ENCODE peak calls at places on chromosomes 11 and 22, in five cellular contexts. X, E, L, B and R are unnamed samples. For H3K36me3, the result is how much of the 10 kb centered on the place peaks cover.

GRCh38 chr22:20852076-20852475 is 6.5 kb downstream of the PI4KA start:
- DNase-seq in X (no peak), E (no peak), L (no peak), B (no peak), R (no peak)

GRCh38 chr11:125202977-125203376 is 38.4 kb downstream of the PKNOX2 start:
- DNase-seq in X (no peak), E (no peak), L (no peak), B (no peak), R (no peak)

GRCh38 chr11:16744128-16744725 is 5.8 kb downstream of the C11orf58 start:
- DNase-seq in X (no peak), E (no peak), L (no peak), B (no peak), R (no peak)

GRCh38 chr22:39349967-39350802 is at the start of gene SYNGR1:
- DNase-seq in X (no peak), E (no peak), L (no peak), B (no peak), R (no peak)

GRCh38 chr11:68296344-68297051 is 15.9 kb upstream of the LRP5 start:
- DNase-seq in X (no peak), E (no peak), L (no peak), B (peak), R (no peak)

GRCh38 chr11:107705027-107705426 is 6.8 kb downstream of the SLN start:
- DNase-seq in X (peak), E (no peak), L (peak), B (no peak), R (peak)

GRCh38 chr11:46710821-46711269 is 8.2 kb upstream of the F2 start:
- DNase-seq in X (peak), E (peak), L (no peak), B (peak), R (peak)

GRCh38 chr11:69123593-69124545 is 31.9 kb upstream of the SMIM38 start:
- DNase-seq in X (no peak), E (no peak), L (no peak), B (no peak), R (no peak)

GRCh38 chr11:16989554-16989953 is 24.7 kb downstream of the PLEKHA7 start:
- DNase-seq in X (no peak), E (no peak), L (no peak), B (no peak), R (no peak)

GRCh38 chr11:105588001-105588400 is 21.9 kb upstream of the GRIA4 start:
- DNase-seq in X (peak), E (no peak), L (no peak), B (no peak), R (peak)

GRCh38 chr22:22940961-22941605 is 53.5 kb downstream of the IGLL5 start:
- DNase-seq in X (no peak), E (no peak), L (no peak), B (no peak), R (no peak)

GRCh38 chr11:64896448-64897022 is 18.1 kb upstream of the EHD1 start:
- DNase-seq in X (no peak), E (no peak), L (no peak), B (no peak), R (no peak)
- H3K36me3 ChIP-seq in X (under half), E (under half), L (under half), B (under half), R (under half)

GRCh38 chr22:25366408-25366807 is 147.0 kb downstream of the CRYBB2 start:
- DNase-seq in X (no peak), E (no peak), L (no peak), B (no peak), R (no peak)
- TF ChIP-seq CTCF in X (no peak), E (no peak), L (no peak), B (no peak), R (no peak)

GRCh38 chr11:118283311-118283636 is 19.2 kb upstream of the MPZL2 start:
- DNase-seq in X (no peak), E (no peak), L (no peak), B (no peak), R (no peak)

GRCh38 chr11:118281284-118281683 is 17.2 kb upstream of the MPZL2 start:
- DNase-seq in X (no peak), E (no peak), L (no peak), B (no peak), R (no peak)

GRCh38 chr11:118286545-118286944 is 18.0 kb upstream of the CD3E start:
- DNase-seq in X (no peak), E (no peak), L (no peak), B (no peak), R (no peak)

GRCh38 chr11:118282635-118283310 is 18.7 kb upstream of the MPZL2 start:
- DNase-seq in X (no peak), E (no peak), L (no peak), B (no peak), R (no peak)

GRCh38 chr11:118283756-118284350 is 19.8 kb upstream of the MPZL2 start:
- DNase-seq in X (no peak), E (no peak), L (no peak), B (no peak), R (no peak)
- H3K36me3 ChIP-seq in X (under half), E (under half), L (under half), B (under half), R (under half)

DNA sequence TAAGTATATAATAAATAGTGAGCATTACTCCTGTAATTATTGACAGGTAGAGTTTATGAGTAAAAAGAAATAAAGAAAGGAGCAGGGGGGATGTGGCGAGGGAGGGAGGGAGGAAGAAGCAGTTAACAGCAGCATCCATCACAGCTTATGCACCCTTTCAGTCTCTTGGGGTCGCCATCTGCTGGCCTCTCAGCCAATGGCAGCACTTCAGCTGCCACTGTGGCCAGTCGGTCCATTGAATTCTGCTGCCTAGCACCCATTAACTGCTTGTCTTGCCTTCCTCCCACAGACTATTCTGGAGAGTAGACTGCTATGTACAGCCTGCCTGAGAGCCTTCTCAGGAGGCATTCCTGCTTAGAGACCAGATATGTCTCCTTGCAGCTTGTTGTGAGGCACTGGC is 388.3 kb downstream of the TENM4 start:
- DNase-seq in X (peak), E (no peak), L (no peak), B (no peak), R (no peak)
- TF ChIP-seq CTCF in X (no peak), E (no peak), L (no peak), B (no peak), R (peak)